ENCODE peak calls at places on chromosome 18, in ten cellular contexts. U is activated B cell treated with CpG ODN at 0.5 μM for 24 hours, C is cardiac muscle cell, B is A549, V is AG09309, S is heart left ventricle, Z is Calu3, O is foreskin fibroblast, N is tibial artery, I is pancreas. F is an unnamed sample.

GRCh38 chr18:36544036-36544725 is 246.7 kb downstream of the FHOD3 start:
- DNase-seq in N (peak; percentile 57), I (no peak), Z (no peak), U (no peak), B (no peak), V (no peak), C (no peak), O (no peak), S (peak; percentile 60), F (no peak)

GRCh38 chr18:44705075-44705474 is 24.4 kb downstream of the SETBP1 start:
- DNase-seq in Z (no peak), N (no peak), I (no peak), U (no peak), V (no peak), C (no peak), B (no peak), O (no peak), S (no peak), F (no peak)

GRCh38 chr18:70072678-70073077 is 125.0 kb upstream of the CD226 start:
- DNase-seq in Z (no peak), U (no peak), O (peak; percentile 6), N (no peak), V (no peak), C (peak; percentile 7), B (peak; percentile 11), I (no peak), S (no peak), F (no peak)

GRCh38 chr18:47500930-47501329 is 249.5 kb upstream of the SKOR2 start:
- DNase-seq in S (no peak), O (no peak), Z (no peak), B (no peak), C (no peak), I (no peak), N (no peak), V (no peak), U (no peak), F (no peak)

GRCh38 chr18:78671551-78671950 is 308.1 kb upstream of the SALL3 start:
- DNase-seq in N (no peak), I (no peak), Z (no peak), S (no peak), O (no peak), U (no peak), C (no peak), V (no peak), B (no peak), F (no peak)

GRCh38 chr18:68822926-68823325 is 25.0 kb downstream of the CCDC102B start:
- DNase-seq in O (no peak), U (no peak), B (no peak), I (no peak), C (no peak), Z (no peak), N (no peak), V (no peak), S (no peak), F (no peak)

GRCh38 chr18:60846396-60846795 is 473.8 kb upstream of the MC4R start:
- DNase-seq in C (no peak), N (no peak), I (no peak), V (no peak), U (no peak), B (no peak), Z (no peak), S (no peak), O (no peak), F (no peak)

GRCh38 chr18:48220146-48220499 is 189.1 kb downstream of the ZBTB7C start:
- DNase-seq in U (no peak), I (no peak), S (no peak), C (no peak), V (no peak), O (no peak), N (no peak), B (no peak), Z (no peak), F (no peak)

GRCh38 chr18:70366670-70367069 is 77.8 kb downstream of the SOCS6 start:
- DNase-seq in Z (no peak), N (no peak), U (no peak), S (no peak), C (no peak), V (no peak), B (no peak), O (no peak), I (no peak), F (no peak)

GRCh38 chr18:23151414-23152099 is 16.3 kb downstream of the CABLES1 start:
- DNase-seq in I (no peak), V (no peak), O (no peak), N (no peak), C (no peak), B (no peak), U (no peak), S (no peak), Z (no peak), F (no peak)

GRCh38 chr18:4271952-4272351 is 183.2 kb downstream of the DLGAP1 start:
- DNase-seq in U (no peak), C (no peak), O (no peak), Z (no peak), S (no peak), B (no peak), V (no peak), N (no peak), I (no peak), F (no peak)

GRCh38 chr18:60372598-60372997 is at the start of gene MC4R:
- DNase-seq in N (no peak), Z (peak; percentile 24), O (peak; percentile 76), C (peak; percentile 89), B (peak; percentile 29), V (peak; percentile 69), S (no peak), U (no peak), I (no peak), F (peak; percentile 17)

GRCh38 chr18:27844416-27844792 is 332.5 kb downstream of the CDH2 start:
- DNase-seq in N (no peak), V (peak; percentile 52), Z (no peak), S (no peak), U (no peak), O (peak; percentile 26), C (no peak), I (no peak), B (no peak), F (no peak)

GRCh38 chr18:70288851-70289328 is at the start of gene SOCS6:
- DNase-seq in U (peak; percentile 29), B (no peak), V (peak; percentile 11), Z (peak; percentile 71), O (peak; percentile 61), S (peak; percentile 72), N (peak; percentile 41), C (peak; percentile 78), I (peak; percentile 69), F (peak; percentile 63)

GRCh38 chr18:13260114-13260926 is 41.8 kb downstream of the LDLRAD4 start:
- DNase-seq in Z (peak; percentile 14), C (no peak), S (peak; percentile 15), N (peak; percentile 60), U (no peak), I (no peak), B (no peak), V (no peak), O (peak; percentile 2), F (no peak)
- TF ChIP-seq CTCF in Z (no peak), C (no peak), S (no peak), N (no peak), U (no peak), I (no peak), B (no peak), V (no peak), O (no peak), F (no peak)

GRCh38 chr18:26454616-26455015 is 93.7 kb downstream of the KCTD1 start:
- DNase-seq in O (no peak), V (no peak), S (no peak), C (no peak), I (no peak), U (no peak), B (no peak), Z (no peak), N (no peak), F (no peak)

GRCh38 chr18:26457195-26457594 is 91.2 kb downstream of the KCTD1 start:
- DNase-seq in I (no peak), S (no peak), V (no peak), B (no peak), Z (no peak), C (no peak), O (no peak), N (no peak), U (no peak), F (no peak)

GRCh38 chr18:26457611-26458350 is 90.6 kb downstream of the KCTD1 start:
- DNase-seq in N (no peak), I (no peak), S (no peak), V (no peak), O (no peak), Z (no peak), C (peak; percentile 54), B (no peak), U (no peak), F (no peak)

GRCh38 chr18:26455639-26456038 is 92.7 kb downstream of the KCTD1 start:
- DNase-seq in V (no peak), O (no peak), I (no peak), S (no peak), C (no peak), Z (no peak), B (no peak), N (no peak), U (no peak), F (no peak)

DNA sequence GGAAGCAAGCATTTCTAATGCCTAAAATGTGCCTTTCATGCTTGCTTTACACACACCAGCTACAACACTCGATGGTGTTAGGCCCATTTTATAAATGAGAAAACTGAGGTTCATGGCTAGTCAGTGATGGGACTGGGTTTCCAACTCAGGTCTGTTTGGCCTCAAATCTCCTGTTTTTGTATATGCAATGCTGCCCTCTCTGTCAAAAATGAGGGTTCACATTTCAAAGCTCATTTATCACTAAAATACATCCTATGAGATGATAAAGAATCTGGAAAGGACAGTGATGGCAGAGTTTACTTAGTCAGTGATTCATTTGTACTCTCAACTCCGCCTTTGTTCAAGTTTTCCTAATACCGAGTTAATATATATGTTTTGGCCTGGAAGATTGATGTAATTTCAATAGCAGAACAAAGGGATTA is 92.3 kb downstream of the KCTD1 start:
- DNase-seq in N (no peak), Z (no peak), V (no peak), C (no peak), S (no peak), U (no peak), B (peak; percentile 61), I (no peak), O (no peak), F (no peak)
- TF ChIP-seq CTCF in N (no peak), Z (no peak), V (no peak), C (peak; percentile 7), S (no peak), U (no peak), B (peak; percentile 34), I (no peak), O (no peak), F (no peak)

GRCh38 chr18:7919565-7919964 is 352.4 kb downstream of the PTPRM start:
- DNase-seq in I (no peak), V (no peak), S (no peak), Z (no peak), U (no peak), O (no peak), C (no peak), B (peak; percentile 60), N (no peak), F (no peak)
- TF ChIP-seq CTCF in I (no peak), V (no peak), S (no peak), Z (no peak), U (no peak), O (no peak), C (no peak), B (no peak), N (no peak), F (no peak)

GRCh38 chr18:1483386-1483785 is 578.7 kb downstream of the ADCYAP1 start:
- DNase-seq in S (no peak), U (no peak), C (no peak), B (no peak), O (no peak), Z (no peak), V (no peak), I (no peak), N (no peak), F (no peak)
- TF ChIP-seq CTCF in S (no peak), U (no peak), C (no peak), B (no peak), O (no peak), Z (no peak), V (no peak), I (no peak), N (no peak), F (no peak)

F was measured in transverse colon.